ENCODE peak calls at places on chromosomes 12 and 14, in six cellular contexts. A, K, V, C, H and U are unnamed samples.

GRCh38 chr12:41212625-41213024 is 24.5 kb downstream of the PDZRN4 start:
- DNase-seq in A (no peak), K (no peak), V (no peak), C (no peak), H (no peak), U (no peak)

GRCh38 chr14:75831971-75832370 is 149.8 kb downstream of the TGFB3 start:
- DNase-seq in A (peak), K (no peak), V (no peak), C (no peak), H (peak), U (peak)

GRCh38 chr14:68975667-68976066 is 3.4 kb downstream of the ACTN1 start:
- DNase-seq in A (no peak), K (no peak), V (no peak), C (no peak), H (no peak), U (peak)

GRCh38 chr14:75113932-75114539 is 12.8 kb downstream of the NEK9 start:
- DNase-seq in A (no peak), K (no peak), V (no peak), C (no peak), H (no peak), U (no peak)

GRCh38 chr14:22131749-22132476 is 457.1 kb downstream of the DAD1 start:
- DNase-seq in A (peak), K (peak), V (no peak), C (peak), H (no peak), U (peak)

GRCh38 chr12:63753743-63754142 is 26.0 kb upstream of the RXYLT1 start:
- DNase-seq in A (peak), K (no peak), V (no peak), C (no peak), H (no peak), U (no peak)

GRCh38 chr12:89181271-89181920 is 170.9 kb downstream of the DUSP6 start:
- DNase-seq in A (peak), K (no peak), V (no peak), C (no peak), H (no peak), U (peak)

GRCh38 chr14:50447491-50447890 is 50.8 kb upstream of the CDKL1 start:
- DNase-seq in A (peak), K (no peak), V (no peak), C (no peak), H (no peak), U (peak)

GRCh38 chr12:1670244-1670814 is 20.5 kb upstream of the ADIPOR2 start:
- DNase-seq in A (no peak), K (no peak), V (no peak), C (no peak), H (no peak), U (no peak)

GRCh38 chr14:82009076-82009475 is 475.4 kb upstream of the SEL1L start:
- DNase-seq in A (no peak), K (peak), V (no peak), C (no peak), H (no peak), U (no peak)
- TF ChIP-seq CTCF in A (no peak), K (peak), V (no peak), C (no peak), H (no peak), U (no peak)

DNA sequence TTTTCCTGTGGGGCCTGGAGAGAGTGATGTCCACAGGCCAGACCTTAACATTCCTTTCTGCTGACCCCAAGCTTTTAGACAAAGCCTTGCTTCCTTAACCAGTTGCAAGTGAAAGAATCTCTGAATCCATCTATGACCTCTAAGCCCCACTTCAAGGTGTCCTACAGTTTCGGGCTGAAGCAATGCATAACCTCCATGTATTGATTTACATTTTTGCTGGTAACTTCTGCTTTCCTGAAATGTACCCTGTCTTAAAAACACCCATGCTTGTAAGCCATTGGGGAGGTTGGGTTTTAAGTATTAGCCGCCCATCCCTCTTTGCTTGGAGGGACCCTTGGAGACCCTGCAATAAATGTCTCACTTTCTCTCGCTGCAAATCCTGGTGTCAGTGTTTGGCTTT is 190.6 kb downstream of the VRK1 start:
- DNase-seq in A (no peak), K (no peak), V (no peak), C (no peak), H (no peak), U (no peak)
- H3K4me3 ChIP-seq in A (no peak), K (no peak), V (no peak), C (no peak), H (no peak), U (no peak)

DNA sequence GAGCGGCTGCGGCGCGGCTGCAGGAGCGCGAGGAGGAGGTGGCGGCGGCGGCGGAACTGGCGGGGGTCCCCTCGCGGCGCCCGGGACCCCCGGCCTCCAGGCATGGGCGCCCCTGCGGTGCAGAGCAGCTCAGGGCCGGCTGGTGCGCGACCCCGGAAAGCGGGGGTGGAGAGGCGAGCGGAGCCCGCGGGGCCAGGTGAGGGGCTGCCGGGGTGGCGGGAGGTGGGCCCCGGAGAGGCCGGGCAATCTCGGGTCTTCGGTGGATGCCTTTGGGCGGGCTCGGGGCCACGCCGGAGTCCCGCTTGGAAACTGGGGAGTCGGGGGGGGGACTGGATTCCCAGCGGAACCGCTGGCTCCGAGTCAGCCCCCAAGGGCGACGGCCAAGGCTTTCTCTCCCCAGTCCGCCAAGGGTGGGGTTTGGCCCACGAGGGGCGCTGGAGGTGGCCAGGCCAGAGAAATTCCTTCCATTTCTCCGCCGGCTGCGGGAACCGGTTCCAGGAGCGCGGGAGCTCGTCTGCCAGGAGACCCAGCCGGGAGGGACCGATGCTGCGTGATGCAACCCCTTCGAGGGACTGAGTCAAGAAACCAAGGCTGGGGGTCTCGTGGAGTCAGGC is 13.9 kb upstream of the NR4A1 start:
- DNase-seq in A (no peak), K (peak), V (no peak), C (no peak), H (no peak), U (peak)
- TF ChIP-seq CTCF in A (no peak), K (peak), V (no peak), C (peak), H (no peak), U (no peak)

GRCh38 chr12:15787801-15788200 is 1.4 kb downstream of the EPS8 start:
- DNase-seq in A (no peak), K (no peak), V (no peak), C (no peak), H (no peak), U (no peak)
- H3K4me3 ChIP-seq in A (peak), K (no peak), V (peak), C (peak), H (peak), U (peak)

GRCh38 chr14:102924632-102925588 is 2.4 kb downstream of the AMN start:
- DNase-seq in A (no peak), K (no peak), V (no peak), C (no peak), H (no peak), U (no peak)
- TF ChIP-seq CTCF in A (no peak), K (no peak), V (no peak), C (no peak), H (no peak), U (peak)

GRCh38 chr14:96725232-96725631 is 72.0 kb upstream of the VRK1 start:
- DNase-seq in A (no peak), K (no peak), V (no peak), C (no peak), H (no peak), U (no peak)
- H3K4me3 ChIP-seq in A (no peak), K (no peak), V (no peak), C (no peak), H (no peak), U (no peak)

GRCh38 chr12:3964404-3964803 is 91.2 kb upstream of the PARP11 start:
- DNase-seq in A (peak), K (no peak), V (no peak), C (peak), H (no peak), U (no peak)
- TF ChIP-seq CTCF in A (no peak), K (peak), V (no peak), C (peak), H (no peak), U (peak)

DNA sequence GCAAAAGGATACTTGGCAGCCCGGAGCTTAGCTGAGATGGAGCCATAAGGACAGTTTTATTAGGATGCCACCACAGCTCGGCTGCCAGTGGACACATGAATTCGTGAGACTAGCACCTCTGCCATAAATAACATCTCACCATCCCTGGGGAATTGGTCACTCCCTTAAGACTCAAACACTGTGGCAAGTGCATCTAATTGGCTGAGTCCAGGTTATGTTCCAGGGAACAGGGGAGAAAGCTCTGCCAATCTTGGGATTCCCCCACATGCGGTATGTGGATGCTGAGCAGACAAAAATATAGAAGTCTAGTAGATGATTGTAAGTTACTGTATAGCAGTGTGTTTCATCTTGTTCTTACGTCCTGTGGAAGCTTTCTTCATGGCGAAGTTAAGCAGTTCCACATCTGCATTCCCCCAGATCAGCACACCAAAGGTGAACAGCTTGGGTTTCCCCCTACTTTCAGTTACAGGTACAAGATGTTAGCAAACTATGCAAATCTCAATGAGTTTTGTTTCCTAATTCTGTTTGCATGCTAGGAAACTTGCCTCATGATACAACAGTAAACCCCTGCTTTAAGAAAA is 131.1 kb downstream of the ETV6 start:
- DNase-seq in A (no peak), K (peak), V (no peak), C (no peak), H (no peak), U (no peak)
- H3K4me3 ChIP-seq in A (no peak), K (peak), V (no peak), C (no peak), H (no peak), U (no peak)

GRCh38 chr14:97106609-97107008 is 309.4 kb downstream of the VRK1 start:
- DNase-seq in A (no peak), K (no peak), V (no peak), C (no peak), H (no peak), U (no peak)
- TF ChIP-seq CTCF in A (no peak), K (no peak), V (no peak), C (no peak), H (no peak), U (no peak)